ENCODE peak calls at places on chromosome 15, in nine cellular contexts. One of them, this sample, is unnamed.

GRCh38 chr15:27025411-27026051 is 54.5 kb downstream of the GABRG3 start:
- DNase-seq in activated CD8-positive, alpha-beta T cell treated with anti-CD3 and anti-CD28 coated beads for 36 hours: no peak
- DNase-seq in RWPE1: no peak
- DNase-seq in BJ: no peak
- DNase-seq in A549: no peak
- DNase-seq in body of pancreas: no peak
- DNase-seq in GM12865: no peak
- DNase-seq in left ventricle myocardium inferior: no peak
- DNase-seq in SK-N-SH: no peak
- DNase-seq in this sample: no peak

GRCh38 chr15:69666441-69666882 is 213.8 kb downstream of the RPLP1 start:
- DNase-seq in activated CD8-positive, alpha-beta T cell treated with anti-CD3 and anti-CD28 coated beads for 36 hours: peak
- DNase-seq in RWPE1: no peak
- DNase-seq in BJ: no peak
- DNase-seq in A549: no peak
- DNase-seq in body of pancreas: no peak
- DNase-seq in GM12865: peak
- DNase-seq in left ventricle myocardium inferior: peak
- DNase-seq in SK-N-SH: no peak
- DNase-seq in this sample: no peak

GRCh38 chr15:19943515-19943914 is 598.1 kb downstream of the GOLGA6L6 start:
- DNase-seq in activated CD8-positive, alpha-beta T cell treated with anti-CD3 and anti-CD28 coated beads for 36 hours: no peak
- DNase-seq in RWPE1: no peak
- DNase-seq in BJ: no peak
- DNase-seq in A549: no peak
- DNase-seq in body of pancreas: no peak
- DNase-seq in GM12865: no peak
- DNase-seq in left ventricle myocardium inferior: no peak
- DNase-seq in SK-N-SH: no peak
- DNase-seq in this sample: no peak

GRCh38 chr15:101337976-101338375 is 42.9 kb upstream of the SNRPA1 start:
- DNase-seq in activated CD8-positive, alpha-beta T cell treated with anti-CD3 and anti-CD28 coated beads for 36 hours: no peak
- DNase-seq in RWPE1: no peak
- DNase-seq in BJ: no peak
- DNase-seq in A549: no peak
- DNase-seq in body of pancreas: no peak
- DNase-seq in GM12865: no peak
- DNase-seq in left ventricle myocardium inferior: no peak
- DNase-seq in SK-N-SH: no peak
- DNase-seq in this sample: no peak

GRCh38 chr15:48647963-48648362 is 2.5 kb upstream of the FBN1 start:
- DNase-seq in activated CD8-positive, alpha-beta T cell treated with anti-CD3 and anti-CD28 coated beads for 36 hours: no peak
- DNase-seq in RWPE1: no peak
- DNase-seq in BJ: no peak
- DNase-seq in A549: peak
- DNase-seq in body of pancreas: no peak
- DNase-seq in GM12865: no peak
- DNase-seq in left ventricle myocardium inferior: no peak
- DNase-seq in SK-N-SH: peak
- DNase-seq in this sample: no peak

GRCh38 chr15:91561371-91562100 is 292.0 kb upstream of the SLCO3A1 start:
- DNase-seq in activated CD8-positive, alpha-beta T cell treated with anti-CD3 and anti-CD28 coated beads for 36 hours: no peak
- DNase-seq in RWPE1: peak
- DNase-seq in BJ: peak
- DNase-seq in A549: peak
- DNase-seq in body of pancreas: no peak
- DNase-seq in GM12865: no peak
- DNase-seq in left ventricle myocardium inferior: no peak
- DNase-seq in SK-N-SH: no peak
- DNase-seq in this sample: peak

GRCh38 chr15:45200001-45200798 is 12.4 kb upstream of the SHF start:
- DNase-seq in activated CD8-positive, alpha-beta T cell treated with anti-CD3 and anti-CD28 coated beads for 36 hours: peak
- DNase-seq in RWPE1: peak
- DNase-seq in BJ: peak
- DNase-seq in A549: peak
- DNase-seq in body of pancreas: peak
- DNase-seq in GM12865: peak
- DNase-seq in left ventricle myocardium inferior: peak
- DNase-seq in SK-N-SH: peak
- DNase-seq in this sample: peak

GRCh38 chr15:101651753-101652097 is 456 bp downstream of the TM2D3 start:
- DNase-seq in activated CD8-positive, alpha-beta T cell treated with anti-CD3 and anti-CD28 coated beads for 36 hours: no peak
- DNase-seq in RWPE1: peak
- DNase-seq in BJ: no peak
- DNase-seq in A549: no peak
- DNase-seq in body of pancreas: peak
- DNase-seq in GM12865: no peak
- DNase-seq in left ventricle myocardium inferior: no peak
- DNase-seq in SK-N-SH: no peak
- DNase-seq in this sample: no peak

GRCh38 chr15:64720188-64720587 is 55.2 kb downstream of the RBPMS2 start:
- DNase-seq in activated CD8-positive, alpha-beta T cell treated with anti-CD3 and anti-CD28 coated beads for 36 hours: no peak
- DNase-seq in RWPE1: no peak
- DNase-seq in BJ: no peak
- DNase-seq in A549: no peak
- DNase-seq in body of pancreas: no peak
- DNase-seq in GM12865: no peak
- DNase-seq in left ventricle myocardium inferior: no peak
- DNase-seq in SK-N-SH: no peak
- DNase-seq in this sample: no peak

GRCh38 chr15:41559489-41560177 is 621 bp downstream of the TYRO3 start:
- DNase-seq in activated CD8-positive, alpha-beta T cell treated with anti-CD3 and anti-CD28 coated beads for 36 hours: no peak
- DNase-seq in RWPE1: no peak
- DNase-seq in BJ: no peak
- DNase-seq in A549: no peak
- DNase-seq in body of pancreas: peak
- DNase-seq in GM12865: no peak
- DNase-seq in left ventricle myocardium inferior: no peak
- DNase-seq in SK-N-SH: peak
- DNase-seq in this sample: peak

GRCh38 chr15:41559239-41559488 is 152 bp downstream of the TYRO3 start:
- DNase-seq in activated CD8-positive, alpha-beta T cell treated with anti-CD3 and anti-CD28 coated beads for 36 hours: no peak
- DNase-seq in RWPE1: no peak
- DNase-seq in BJ: no peak
- DNase-seq in A549: no peak
- DNase-seq in body of pancreas: no peak
- DNase-seq in GM12865: no peak
- DNase-seq in left ventricle myocardium inferior: no peak
- DNase-seq in SK-N-SH: no peak
- DNase-seq in this sample: no peak

GRCh38 chr15:41556657-41557056 is 2.4 kb upstream of the TYRO3 start:
- DNase-seq in activated CD8-positive, alpha-beta T cell treated with anti-CD3 and anti-CD28 coated beads for 36 hours: no peak
- DNase-seq in RWPE1: no peak
- DNase-seq in BJ: no peak
- DNase-seq in A549: no peak
- DNase-seq in body of pancreas: no peak
- DNase-seq in GM12865: no peak
- DNase-seq in left ventricle myocardium inferior: no peak
- DNase-seq in SK-N-SH: no peak
- DNase-seq in this sample: no peak

GRCh38 chr15:41557673-41558399 is 1.2 kb upstream of the TYRO3 start:
- DNase-seq in activated CD8-positive, alpha-beta T cell treated with anti-CD3 and anti-CD28 coated beads for 36 hours: peak
- DNase-seq in RWPE1: peak
- DNase-seq in BJ: peak
- DNase-seq in A549: peak
- DNase-seq in body of pancreas: peak
- DNase-seq in GM12865: peak
- DNase-seq in left ventricle myocardium inferior: peak
- DNase-seq in SK-N-SH: peak
- DNase-seq in this sample: peak

GRCh38 chr15:41558400-41559238 is at the start of gene TYRO3:
- DNase-seq in activated CD8-positive, alpha-beta T cell treated with anti-CD3 and anti-CD28 coated beads for 36 hours: peak
- DNase-seq in RWPE1: peak
- DNase-seq in BJ: no peak
- DNase-seq in A549: no peak
- DNase-seq in body of pancreas: peak
- DNase-seq in GM12865: peak
- DNase-seq in left ventricle myocardium inferior: peak
- DNase-seq in SK-N-SH: peak
- DNase-seq in this sample: peak
- TF ChIP-seq CTCF in activated CD8-positive, alpha-beta T cell treated with anti-CD3 and anti-CD28 coated beads for 36 hours: no peak
- TF ChIP-seq CTCF in RWPE1: no peak
- TF ChIP-seq CTCF in BJ: no peak
- TF ChIP-seq CTCF in A549: no peak
- TF ChIP-seq CTCF in body of pancreas: no peak
- TF ChIP-seq CTCF in GM12865: no peak
- TF ChIP-seq CTCF in left ventricle myocardium inferior: no peak
- TF ChIP-seq CTCF in SK-N-SH: no peak
- TF ChIP-seq CTCF in this sample: no peak

DNA sequence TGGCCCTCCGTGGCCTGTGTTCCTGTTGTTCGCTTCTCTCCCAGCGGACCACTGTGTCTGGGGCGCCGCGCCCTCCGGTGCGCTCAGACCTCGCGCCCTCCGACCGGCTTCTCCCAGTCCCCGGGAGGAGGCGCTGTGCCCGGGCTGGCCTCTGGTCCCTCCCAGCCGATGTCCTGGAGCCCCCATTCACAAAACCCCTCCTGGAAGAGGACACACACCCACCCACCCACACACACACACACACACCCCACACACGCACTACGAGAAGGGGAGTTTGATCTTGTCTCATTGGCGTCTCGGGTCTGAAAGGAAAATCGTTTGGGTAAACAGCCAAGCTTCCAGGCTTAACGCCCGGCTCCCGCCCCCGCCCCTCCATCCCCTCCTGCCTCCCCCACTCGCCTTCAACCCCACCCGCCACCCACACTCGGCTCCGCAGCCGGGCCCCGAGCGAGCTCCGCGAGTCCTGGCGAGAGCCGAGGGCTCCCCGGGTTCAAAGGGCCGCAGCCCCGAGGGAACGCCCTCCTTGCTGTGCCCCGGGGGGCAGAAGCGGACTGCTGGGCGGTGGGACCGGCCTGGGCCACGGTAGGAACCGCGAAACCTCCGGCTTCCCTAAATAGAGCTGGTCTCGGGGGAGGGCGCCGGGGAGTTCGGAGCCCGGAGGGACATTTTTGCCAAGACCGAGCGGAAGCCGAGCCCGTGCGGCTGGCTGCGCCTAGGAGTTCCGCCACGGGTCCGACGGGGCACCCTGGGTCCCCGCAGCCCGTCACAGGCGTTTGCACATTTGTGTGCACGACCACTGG is 23.6 kb downstream of the NR2F2 start:
- DNase-seq in activated CD8-positive, alpha-beta T cell treated with anti-CD3 and anti-CD28 coated beads for 36 hours: no peak
- DNase-seq in RWPE1: no peak
- DNase-seq in BJ: no peak
- DNase-seq in A549: no peak
- DNase-seq in body of pancreas: no peak
- DNase-seq in GM12865: no peak
- DNase-seq in left ventricle myocardium inferior: peak
- DNase-seq in SK-N-SH: no peak
- DNase-seq in this sample: peak
- TF ChIP-seq CTCF in activated CD8-positive, alpha-beta T cell treated with anti-CD3 and anti-CD28 coated beads for 36 hours: no peak
- TF ChIP-seq CTCF in RWPE1: peak
- TF ChIP-seq CTCF in BJ: peak
- TF ChIP-seq CTCF in A549: peak
- TF ChIP-seq CTCF in body of pancreas: peak
- TF ChIP-seq CTCF in GM12865: no peak
- TF ChIP-seq CTCF in left ventricle myocardium inferior: peak
- TF ChIP-seq CTCF in SK-N-SH: peak
- TF ChIP-seq CTCF in this sample: peak

GRCh38 chr15:68429691-68430470 is 2.1 kb downstream of the ITGA11 start:
- DNase-seq in activated CD8-positive, alpha-beta T cell treated with anti-CD3 and anti-CD28 coated beads for 36 hours: no peak
- DNase-seq in RWPE1: no peak
- DNase-seq in BJ: no peak
- DNase-seq in A549: no peak
- DNase-seq in body of pancreas: no peak
- DNase-seq in GM12865: no peak
- DNase-seq in left ventricle myocardium inferior: no peak
- DNase-seq in SK-N-SH: no peak
- DNase-seq in this sample: no peak

GRCh38 chr15:68430471-68431036 is 1.4 kb downstream of the ITGA11 start:
- DNase-seq in activated CD8-positive, alpha-beta T cell treated with anti-CD3 and anti-CD28 coated beads for 36 hours: no peak
- DNase-seq in RWPE1: no peak
- DNase-seq in BJ: no peak
- DNase-seq in A549: no peak
- DNase-seq in body of pancreas: no peak
- DNase-seq in GM12865: no peak
- DNase-seq in left ventricle myocardium inferior: no peak
- DNase-seq in SK-N-SH: no peak
- DNase-seq in this sample: no peak

GRCh38 chr15:68431792-68432401 is at the start of gene ITGA11:
- DNase-seq in activated CD8-positive, alpha-beta T cell treated with anti-CD3 and anti-CD28 coated beads for 36 hours: peak
- DNase-seq in RWPE1: peak
- DNase-seq in BJ: no peak
- DNase-seq in A549: peak
- DNase-seq in body of pancreas: peak
- DNase-seq in GM12865: peak
- DNase-seq in left ventricle myocardium inferior: peak
- DNase-seq in SK-N-SH: peak
- DNase-seq in this sample: peak

GRCh38 chr15:68432665-68433064 is 702 bp upstream of the ITGA11 start:
- DNase-seq in activated CD8-positive, alpha-beta T cell treated with anti-CD3 and anti-CD28 coated beads for 36 hours: no peak
- DNase-seq in RWPE1: no peak
- DNase-seq in BJ: no peak
- DNase-seq in A549: no peak
- DNase-seq in body of pancreas: no peak
- DNase-seq in GM12865: no peak
- DNase-seq in left ventricle myocardium inferior: no peak
- DNase-seq in SK-N-SH: no peak
- DNase-seq in this sample: no peak

GRCh38 chr15:68431037-68431791 is 749 bp downstream of the ITGA11 start:
- DNase-seq in activated CD8-positive, alpha-beta T cell treated with anti-CD3 and anti-CD28 coated beads for 36 hours: no peak
- DNase-seq in RWPE1: no peak
- DNase-seq in BJ: no peak
- DNase-seq in A549: no peak
- DNase-seq in body of pancreas: no peak
- DNase-seq in GM12865: no peak
- DNase-seq in left ventricle myocardium inferior: peak
- DNase-seq in SK-N-SH: peak
- DNase-seq in this sample: no peak
- TF ChIP-seq CTCF in activated CD8-positive, alpha-beta T cell treated with anti-CD3 and anti-CD28 coated beads for 36 hours: no peak
- TF ChIP-seq CTCF in RWPE1: no peak
- TF ChIP-seq CTCF in BJ: no peak
- TF ChIP-seq CTCF in A549: no peak
- TF ChIP-seq CTCF in body of pancreas: no peak
- TF ChIP-seq CTCF in GM12865: no peak
- TF ChIP-seq CTCF in left ventricle myocardium inferior: no peak
- TF ChIP-seq CTCF in SK-N-SH: no peak
- TF ChIP-seq CTCF in this sample: no peak

GRCh38 chr15:84398763-84399701 is 163.5 kb downstream of the GOLGA6L4 start:
- DNase-seq in activated CD8-positive, alpha-beta T cell treated with anti-CD3 and anti-CD28 coated beads for 36 hours: no peak
- DNase-seq in RWPE1: no peak
- DNase-seq in BJ: no peak
- DNase-seq in A549: no peak
- DNase-seq in body of pancreas: no peak
- DNase-seq in GM12865: no peak
- DNase-seq in left ventricle myocardium inferior: no peak
- DNase-seq in SK-N-SH: no peak
- DNase-seq in this sample: no peak

GRCh38 chr15:84400017-84400740 is 164.6 kb downstream of the GOLGA6L4 start:
- DNase-seq in activated CD8-positive, alpha-beta T cell treated with anti-CD3 and anti-CD28 coated beads for 36 hours: no peak
- DNase-seq in RWPE1: no peak
- DNase-seq in BJ: no peak
- DNase-seq in A549: no peak
- DNase-seq in body of pancreas: no peak
- DNase-seq in GM12865: no peak
- DNase-seq in left ventricle myocardium inferior: no peak
- DNase-seq in SK-N-SH: no peak
- DNase-seq in this sample: no peak

GRCh38 chr15:84402856-84403608 is 167.5 kb downstream of the GOLGA6L4 start:
- DNase-seq in activated CD8-positive, alpha-beta T cell treated with anti-CD3 and anti-CD28 coated beads for 36 hours: no peak
- DNase-seq in RWPE1: no peak
- DNase-seq in BJ: no peak
- DNase-seq in A549: no peak
- DNase-seq in body of pancreas: no peak
- DNase-seq in GM12865: no peak
- DNase-seq in left ventricle myocardium inferior: no peak
- DNase-seq in SK-N-SH: no peak
- DNase-seq in this sample: no peak

GRCh38 chr15:84400820-84401219 is 165.2 kb downstream of the GOLGA6L4 start:
- DNase-seq in activated CD8-positive, alpha-beta T cell treated with anti-CD3 and anti-CD28 coated beads for 36 hours: no peak
- DNase-seq in RWPE1: no peak
- DNase-seq in BJ: no peak
- DNase-seq in A549: no peak
- DNase-seq in body of pancreas: no peak
- DNase-seq in GM12865: no peak
- DNase-seq in left ventricle myocardium inferior: no peak
- DNase-seq in SK-N-SH: no peak
- DNase-seq in this sample: no peak
- TF ChIP-seq CTCF in activated CD8-positive, alpha-beta T cell treated with anti-CD3 and anti-CD28 coated beads for 36 hours: no peak
- TF ChIP-seq CTCF in RWPE1: no peak
- TF ChIP-seq CTCF in BJ: no peak
- TF ChIP-seq CTCF in A549: no peak
- TF ChIP-seq CTCF in body of pancreas: no peak
- TF ChIP-seq CTCF in GM12865: no peak
- TF ChIP-seq CTCF in left ventricle myocardium inferior: no peak
- TF ChIP-seq CTCF in SK-N-SH: no peak
- TF ChIP-seq CTCF in this sample: no peak

This sample was measured in Calu3.